ENCODE peak calls at places on chromosomes 7 and 10, in nine cellular contexts. T is T-helper 2 cell, C is heart left ventricle, Q is NCI-H345, I is IMR-90, D is NCI-H1694, B is GM12892, P is pancreas, H is AG10803. M is an unnamed sample.

GRCh38 chr7:49229246-49229645 is 304.9 kb downstream of the CDC14C start:
- DNase-seq in T (no peak), C (no peak), Q (no peak), I (no peak), D (no peak), B (no peak), P (no peak), H (no peak), M (no peak)

GRCh38 chr10:118307237-118307636 is 34.9 kb downstream of the FAM204A start:
- DNase-seq in T (no peak), C (no peak), Q (no peak), I (no peak), D (no peak), B (no peak), P (no peak), H (peak), M (no peak)

GRCh38 chr7:136496526-136496925 is 371.9 kb upstream of the CHRM2 start:
- DNase-seq in T (no peak), C (no peak), Q (no peak), I (no peak), D (no peak), B (no peak), P (no peak), H (no peak), M (no peak)

GRCh38 chr7:69635572-69636190 is 37.4 kb downstream of the AUTS2 start:
- DNase-seq in T (no peak), C (no peak), Q (no peak), I (no peak), D (no peak), B (no peak), P (no peak), H (peak), M (no peak)

GRCh38 chr10:103766751-103767509 is 88.4 kb downstream of the SH3PXD2A start:
- DNase-seq in T (no peak), C (no peak), Q (peak), I (no peak), D (no peak), B (no peak), P (no peak), H (no peak), M (no peak)

GRCh38 chr7:499853-500485 is 19.7 kb downstream of the PDGFA start:
- DNase-seq in T (no peak), C (peak), Q (no peak), I (no peak), D (no peak), B (no peak), P (peak), H (no peak), M (no peak)

GRCh38 chr7:8481752-8482446 is 48.5 kb downstream of the NXPH1 start:
- DNase-seq in T (no peak), C (peak), Q (no peak), I (no peak), D (peak), B (no peak), P (no peak), H (no peak), M (no peak)

GRCh38 chr7:43011879-43012278 is 79.7 kb downstream of the MRPL32 start:
- DNase-seq in T (no peak), C (no peak), Q (no peak), I (no peak), D (no peak), B (no peak), P (no peak), H (no peak), M (no peak)

GRCh38 chr10:129424978-129425377 is 42.1 kb upstream of the MGMT start:
- DNase-seq in T (no peak), C (no peak), Q (no peak), I (no peak), D (no peak), B (no peak), P (peak), H (no peak), M (no peak)

GRCh38 chr7:128119036-128119435 is 87.8 kb upstream of the LRRC4 start:
- DNase-seq in T (no peak), C (no peak), Q (no peak), I (no peak), D (no peak), B (no peak), P (no peak), H (no peak), M (no peak)

GRCh38 chr10:27658788-27659187 is 86.8 kb downstream of the MKX start:
- DNase-seq in T (no peak), C (no peak), Q (no peak), I (peak), D (no peak), B (no peak), P (no peak), H (peak), M (no peak)

GRCh38 chr10:110153396-110153795 is 54.0 kb upstream of the MXI1 start:
- DNase-seq in T (no peak), C (no peak), Q (no peak), I (no peak), D (no peak), B (no peak), P (no peak), H (no peak), M (no peak)

GRCh38 chr10:99941942-99942835 is 67.6 kb downstream of the DNMBP start:
- DNase-seq in T (no peak), C (no peak), Q (no peak), I (peak), D (no peak), B (no peak), P (no peak), H (peak), M (no peak)

GRCh38 chr7:90425376-90425775 is 22.1 kb downstream of the CLDN12 start:
- DNase-seq in T (no peak), C (no peak), Q (no peak), I (peak), D (no peak), B (no peak), P (no peak), H (no peak), M (no peak)

GRCh38 chr7:98355250-98355538 is 45.7 kb downstream of the BAIAP2L1 start:
- DNase-seq in T (no peak), C (no peak), Q (no peak), I (no peak), D (no peak), B (no peak), P (no peak), H (no peak), M (no peak)

GRCh38 chr7:97693586-97693985 is 38.3 kb upstream of the TAC1 start:
- DNase-seq in T (no peak), C (no peak), Q (no peak), I (no peak), D (no peak), B (no peak), P (no peak), H (no peak), M (no peak)

GRCh38 chr7:40972426-40972825 is 730.5 kb downstream of the INHBA start:
- DNase-seq in T (no peak), C (no peak), Q (no peak), I (no peak), D (no peak), B (no peak), P (no peak), H (no peak), M (no peak)

GRCh38 chr10:34681933-34682332 is 133.2 kb downstream of the PARD3 start:
- DNase-seq in T (no peak), C (no peak), Q (no peak), I (no peak), D (peak), B (no peak), P (no peak), H (no peak), M (no peak)

GRCh38 chr10:12448729-12449391 is 99.5 kb downstream of the CAMK1D start:
- DNase-seq in T (peak), C (no peak), Q (no peak), I (peak), D (no peak), B (peak), P (no peak), H (peak), M (no peak)

GRCh38 chr7:952548-953441 is 1.7 kb downstream of the ADAP1 start:
- DNase-seq in T (no peak), C (peak), Q (no peak), I (no peak), D (no peak), B (no peak), P (no peak), H (no peak), M (no peak)

GRCh38 chr10:82742478-82742877 is 867.5 kb downstream of the NRG3 start:
- DNase-seq in T (no peak), C (no peak), Q (no peak), I (no peak), D (no peak), B (no peak), P (no peak), H (peak), M (no peak)

GRCh38 chr7:115805458-115805857 is 225.1 kb downstream of the TFEC start:
- DNase-seq in T (no peak), C (no peak), Q (peak), I (peak), D (no peak), B (no peak), P (no peak), H (no peak), M (no peak)

GRCh38 chr10:12067336-12067735 is 1.4 kb upstream of the DHTKD1 start:
- DNase-seq in T (no peak), C (no peak), Q (no peak), I (peak), D (no peak), B (no peak), P (no peak), H (peak), M (no peak)

GRCh38 chr7:22627136-22627535 is 99.9 kb upstream of the IL6 start:
- DNase-seq in T (no peak), C (no peak), Q (no peak), I (peak), D (no peak), B (no peak), P (no peak), H (peak), M (no peak)

GRCh38 chr7:152336754-152337368 is 98.9 kb downstream of the KMT2C start:
- DNase-seq in T (no peak), C (no peak), Q (peak), I (peak), D (peak), B (no peak), P (no peak), H (peak), M (no peak)

GRCh38 chr7:23058412-23059096 is 44.6 kb upstream of the HYCC1 start:
- DNase-seq in T (no peak), C (no peak), Q (no peak), I (no peak), D (no peak), B (no peak), P (no peak), H (peak), M (no peak)

GRCh38 chr7:79290841-79291497 is 162.5 kb downstream of the MAGI2 start:
- DNase-seq in T (no peak), C (no peak), Q (no peak), I (peak), D (no peak), B (no peak), P (no peak), H (no peak), M (no peak)